ENCODE peak calls at places on chromosomes 7 and 10, in four cellular contexts. G is endothelial cell, F is MM.1S, J is right lobe of liver. P is an unnamed sample.

GRCh38 chr10:86343761-86344160 is 22.8 kb downstream of the GRID1 start:
- DNase-seq in G (no peak), F (no peak), J (peak; percentile 7), P (peak; percentile 48)

GRCh38 chr10:18214692-18215563 is 74.7 kb downstream of the CACNB2 start:
- DNase-seq in G (peak; percentile 66), F (peak; percentile 38), J (no peak), P (no peak)

GRCh38 chr7:19522486-19522885 is 186.4 kb downstream of the POLR1F start:
- DNase-seq in G (no peak), F (no peak), J (no peak), P (no peak)

GRCh38 chr7:70135656-70136055 is 537.4 kb downstream of the AUTS2 start:
- DNase-seq in G (no peak), F (no peak), J (no peak), P (no peak)

GRCh38 chr7:519429-519973 is at the start of gene PDGFA:
- DNase-seq in G (no peak), F (no peak), J (peak; percentile 58), P (no peak)

GRCh38 chr7:50851451-50851850 is 68.8 kb upstream of the GRB10 start:
- DNase-seq in G (no peak), F (no peak), J (no peak), P (no peak)

GRCh38 chr10:3850999-3851937 is 66.3 kb upstream of the KLF6 start:
- DNase-seq in G (no peak), F (no peak), J (no peak), P (no peak)

GRCh38 chr7:137591444-137591843 is 247.9 kb upstream of the PTN start:
- DNase-seq in G (peak; percentile 9), F (peak; percentile 18), J (no peak), P (no peak)

GRCh38 chr10:96967847-96968246 is 135.7 kb downstream of the LCOR start:
- DNase-seq in G (no peak), F (no peak), J (no peak), P (no peak)

GRCh38 chr10:131855763-131856401 is 44.9 kb upstream of the PPP2R2D start:
- DNase-seq in G (no peak), F (no peak), J (no peak), P (peak; percentile 83)

GRCh38 chr7:10889266-10889898 is 84.3 kb upstream of the PHF14 start:
- DNase-seq in G (peak; percentile 37), F (peak; percentile 71), J (no peak), P (no peak)

GRCh38 chr10:92575961-92576360 is 2.1 kb upstream of the IDE start:
- DNase-seq in G (no peak), F (no peak), J (no peak), P (no peak)

GRCh38 chr10:75772153-75772887 is 340.9 kb downstream of the LRMDA start:
- DNase-seq in G (no peak), F (peak; percentile 70), J (no peak), P (no peak)

GRCh38 chr10:62665771-62666170 is 138.7 kb upstream of the ADO start:
- DNase-seq in G (no peak), F (no peak), J (no peak), P (no peak)

GRCh38 chr7:99380823-99381663 is 6.5 kb downstream of the ARPC1B start:
- DNase-seq in G (no peak), F (peak; percentile 63), J (peak; percentile 54), P (no peak)

GRCh38 chr7:106365252-106366005 is 80.6 kb upstream of the NAMPT start:
- DNase-seq in G (no peak), F (peak; percentile 77), J (no peak), P (no peak)

DNA sequence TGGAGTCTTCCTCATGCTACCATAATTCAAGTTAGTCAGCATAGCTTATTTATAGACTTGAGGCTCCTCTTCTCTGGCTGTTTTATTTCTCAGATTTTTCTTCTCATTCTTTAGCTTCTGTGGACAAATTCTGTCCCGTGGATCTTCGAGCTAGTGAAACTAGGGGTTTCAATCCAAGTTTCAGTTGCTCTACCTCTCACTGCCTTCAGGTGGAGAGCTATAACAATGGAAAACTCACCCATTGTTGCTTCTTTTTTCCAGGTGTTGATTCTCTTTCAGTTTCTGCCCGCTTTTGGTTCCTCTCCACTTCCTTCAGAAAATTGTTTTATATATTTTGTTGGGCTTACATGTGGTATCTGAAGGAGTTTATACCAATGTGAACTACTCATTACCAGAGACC is 266.0 kb downstream of the TCF7L2 start:
- DNase-seq in G (no peak), F (peak; percentile 45), J (no peak), P (no peak)
- TF ChIP-seq CTCF in G (no peak), F (peak; percentile 29), J (no peak), P (peak; percentile 37)

GRCh38 chr10:13450078-13450477 is 78.7 kb downstream of the BEND7 start:
- DNase-seq in G (no peak), F (no peak), J (no peak), P (no peak)
- TF ChIP-seq CTCF in G (no peak), F (no peak), J (no peak), P (no peak)

GRCh38 chr10:56880541-56880940 is 519.5 kb upstream of the ZWINT start:
- DNase-seq in G (no peak), F (no peak), J (no peak), P (no peak)

DNA sequence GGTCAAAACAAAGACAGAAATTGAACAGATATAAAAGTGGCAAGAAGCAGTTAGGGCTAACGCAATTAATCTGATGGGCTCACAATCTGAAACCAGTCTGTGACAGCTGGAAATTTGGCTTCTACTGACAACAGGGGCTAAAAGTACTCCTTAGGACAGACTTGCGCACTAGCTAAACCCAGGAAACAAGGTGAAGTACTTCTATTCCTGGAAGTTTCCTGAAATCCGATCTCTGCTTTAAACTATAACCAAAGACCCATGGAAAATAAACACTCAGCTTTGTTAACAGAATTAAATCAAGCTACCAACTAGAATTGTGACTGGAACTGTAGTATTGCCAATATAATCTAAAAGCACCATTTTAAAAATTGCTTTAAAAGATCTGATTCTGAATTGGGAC is 520.2 kb upstream of the ZWINT start:
- DNase-seq in G (no peak), F (no peak), J (no peak), P (no peak)
- TF ChIP-seq CTCF in G (no peak), F (no peak), J (no peak), P (no peak)

GRCh38 chr7:157405914-157406810 is 69.4 kb downstream of the DNAJB6 start:
- DNase-seq in G (no peak), F (no peak), J (no peak), P (no peak)
- TF ChIP-seq CTCF in G (no peak), F (no peak), J (no peak), P (peak; percentile 42)

GRCh38 chr10:47225186-47225927 is 74.6 kb upstream of the GDF10 start:
- DNase-seq in G (no peak), F (no peak), J (no peak), P (no peak)
- TF ChIP-seq CTCF in G (no peak), F (no peak), J (no peak), P (no peak)

GRCh38 chr7:140212100-140212881 is 35.5 kb upstream of the KDM7A start:
- DNase-seq in G (no peak), F (peak; percentile 92), J (no peak), P (no peak)
- TF ChIP-seq CTCF in G (no peak), F (no peak), J (no peak), P (no peak)

DNA sequence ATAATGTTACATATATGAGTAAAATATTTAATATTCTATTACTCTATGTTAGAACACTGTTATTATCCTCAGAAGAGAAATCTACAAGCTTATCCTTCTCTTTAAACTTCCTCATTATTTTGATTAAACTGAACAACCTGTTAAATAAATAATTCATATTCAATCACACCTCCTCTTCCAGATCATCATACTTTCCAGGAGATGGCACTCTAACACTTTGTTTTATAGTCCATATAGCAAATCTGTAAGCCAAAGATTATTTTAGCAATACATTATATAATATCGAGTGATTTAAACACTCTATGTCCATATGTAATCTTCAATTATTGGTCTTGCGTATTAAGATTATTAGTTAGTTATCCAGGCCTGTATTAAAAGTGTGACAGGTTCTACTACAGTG is 694.1 kb downstream of the ANKRD7 start:
- DNase-seq in G (no peak), F (peak; percentile 56), J (no peak), P (no peak)
- TF ChIP-seq CTCF in G (no peak), F (peak; percentile 52), J (peak; percentile 33), P (peak; percentile 85)

DNA sequence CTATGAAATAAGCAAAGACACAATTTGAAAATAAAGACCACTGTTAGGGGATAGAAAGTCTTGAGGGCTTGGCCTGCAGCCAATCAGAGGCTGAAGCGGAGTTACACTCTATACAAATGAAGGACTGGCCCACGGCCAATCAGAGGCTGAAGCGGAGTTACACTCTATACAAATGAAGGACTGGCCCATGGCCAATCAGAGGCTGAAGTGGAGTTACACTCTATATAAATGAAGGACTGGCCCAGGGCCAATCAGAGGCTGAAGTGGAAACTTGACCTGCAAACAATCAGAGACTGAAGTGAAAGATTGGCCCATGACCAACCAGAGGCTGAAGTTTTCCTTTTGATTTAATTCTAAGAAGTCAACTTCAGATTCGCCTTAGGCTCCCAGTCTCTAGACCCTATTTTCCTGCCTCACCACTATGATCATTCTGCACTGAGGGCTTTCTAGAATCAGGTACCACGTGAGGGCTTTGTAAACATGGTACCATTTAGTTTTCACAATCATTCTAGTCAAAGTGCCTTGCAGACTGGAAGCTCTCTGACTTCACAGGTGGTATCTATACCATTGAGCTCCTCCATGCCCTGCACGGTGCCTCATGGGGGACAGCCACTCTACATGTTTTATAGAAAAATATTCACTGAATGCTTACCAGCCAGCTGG is 106.6 kb downstream of the ABLIM1 start:
- DNase-seq in G (no peak), F (no peak), J (peak; percentile 60), P (no peak)
- TF ChIP-seq CTCF in G (no peak), F (no peak), J (no peak), P (no peak)

DNA sequence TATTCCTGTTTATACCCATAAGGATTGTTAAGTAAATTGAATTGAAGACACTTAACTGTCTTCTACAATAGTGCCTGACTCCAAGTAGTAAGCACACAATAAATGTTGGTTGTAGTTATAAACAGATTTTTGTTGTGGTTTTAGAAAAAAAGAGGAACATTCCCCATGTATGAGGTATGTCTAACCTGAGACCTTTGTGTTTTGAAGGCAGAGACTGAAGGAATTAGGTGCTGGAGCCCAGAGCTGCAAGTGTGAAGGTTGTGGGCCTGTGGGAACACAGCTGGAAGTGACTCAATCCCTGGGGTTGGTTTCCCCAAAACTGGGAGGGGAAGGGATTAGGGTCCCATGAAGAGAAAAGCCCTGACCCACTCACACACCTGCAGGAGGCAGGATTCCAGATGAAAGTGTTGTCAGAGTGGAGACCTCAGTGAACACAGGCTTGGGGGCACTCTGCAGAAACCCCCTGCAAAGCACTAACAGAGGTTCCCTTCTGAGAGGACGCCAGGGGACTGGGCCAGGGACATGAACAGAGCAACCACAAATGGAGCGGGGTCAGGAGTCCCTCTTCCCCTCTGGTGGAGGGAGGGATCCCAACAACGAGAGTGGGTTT is 265.1 kb upstream of the KLF14 start:
- DNase-seq in G (no peak), F (no peak), J (no peak), P (no peak)
- TF ChIP-seq CTCF in G (no peak), F (no peak), J (no peak), P (no peak)